ENCODE peak calls at places on chromosomes 5 and 9, in nine cellular contexts. B is cardiac fibroblast; M is coronary artery; F is lower leg skin; J is CD8-positive, alpha-beta T cell; S is heart left ventricle; P is upper lobe of right lung; T is IMR-90; V is psoas muscle. G is an unnamed sample.

GRCh38 chr9:15286288-15286834 is 20.7 kb downstream of the TTC39B start:
- DNase-seq in F (no peak), J (no peak), V (no peak), M (no peak), P (no peak), B (no peak), S (no peak), T (no peak), G (no peak)

GRCh38 chr5:93622240-93622885 is 39.3 kb downstream of the NR2F1 start:
- DNase-seq in V (no peak), F (no peak), T (peak; percentile 77), B (peak; percentile 72), S (no peak), P (no peak), M (no peak), J (no peak), G (no peak)

GRCh38 chr5:141430332-141431113 is at the start of gene PCDHGA12:
- DNase-seq in V (peak; percentile 69), P (no peak), M (no peak), J (no peak), B (peak; percentile 96), T (peak; percentile 87), F (no peak), S (peak; percentile 56), G (peak; percentile 45)

GRCh38 chr5:1430121-1430795 is 15.0 kb downstream of the SLC6A3 start:
- DNase-seq in F (no peak), S (no peak), P (peak; percentile 50), V (no peak), M (peak; percentile 64), T (no peak), B (no peak), J (peak; percentile 31), G (no peak)

GRCh38 chr5:32329395-32329834 is 16.7 kb upstream of the MTMR12 start:
- DNase-seq in P (peak; percentile 75), J (peak; percentile 67), F (peak; percentile 44), S (peak; percentile 60), V (peak; percentile 46), T (peak; percentile 60), M (no peak), B (peak; percentile 80), G (peak; percentile 64)

GRCh38 chr5:150180241-150181027 is 9.4 kb upstream of the SLC6A7 start:
- DNase-seq in T (peak; percentile 12), B (peak; percentile 91), V (peak; percentile 88), P (peak; percentile 73), M (peak; percentile 94), S (peak; percentile 72), F (peak; percentile 57), J (no peak), G (no peak)

GRCh38 chr5:55303238-55303690 is 4.2 kb downstream of the DHX29 start:
- DNase-seq in J (no peak), V (no peak), T (peak; percentile 93), F (no peak), S (no peak), B (peak; percentile 91), P (no peak), M (no peak), G (no peak)

GRCh38 chr5:149367972-149368645 is 10.3 kb downstream of the PCYOX1L start:
- DNase-seq in M (peak; percentile 71), P (no peak), F (no peak), T (no peak), J (no peak), V (no peak), S (no peak), B (no peak), G (no peak)

GRCh38 chr9:91419222-91420191 is 4.1 kb downstream of the NFIL3 start:
- DNase-seq in T (peak; percentile 97), V (peak; percentile 74), F (peak; percentile 84), M (no peak), P (peak; percentile 68), S (no peak), B (peak; percentile 94), J (no peak), G (no peak)

GRCh38 chr9:91422832-91423711 is 560 bp downstream of the NFIL3 start:
- DNase-seq in F (peak; percentile 73), T (peak; percentile 85), V (peak; percentile 60), B (peak; percentile 93), M (peak; percentile 91), S (peak; percentile 64), J (peak; percentile 72), P (peak; percentile 85), G (peak; percentile 52)

GRCh38 chr9:91420471-91421021 is 3.1 kb downstream of the NFIL3 start:
- DNase-seq in T (peak; percentile 43), S (no peak), J (no peak), B (peak; percentile 33), V (no peak), F (peak; percentile 17), P (no peak), M (no peak), G (no peak)

GRCh38 chr9:91421987-91422765 is 1.5 kb downstream of the NFIL3 start:
- DNase-seq in S (peak; percentile 46), F (peak; percentile 16), V (no peak), T (peak; percentile 41), M (peak; percentile 74), P (no peak), B (peak; percentile 55), J (no peak), G (no peak)

DNA sequence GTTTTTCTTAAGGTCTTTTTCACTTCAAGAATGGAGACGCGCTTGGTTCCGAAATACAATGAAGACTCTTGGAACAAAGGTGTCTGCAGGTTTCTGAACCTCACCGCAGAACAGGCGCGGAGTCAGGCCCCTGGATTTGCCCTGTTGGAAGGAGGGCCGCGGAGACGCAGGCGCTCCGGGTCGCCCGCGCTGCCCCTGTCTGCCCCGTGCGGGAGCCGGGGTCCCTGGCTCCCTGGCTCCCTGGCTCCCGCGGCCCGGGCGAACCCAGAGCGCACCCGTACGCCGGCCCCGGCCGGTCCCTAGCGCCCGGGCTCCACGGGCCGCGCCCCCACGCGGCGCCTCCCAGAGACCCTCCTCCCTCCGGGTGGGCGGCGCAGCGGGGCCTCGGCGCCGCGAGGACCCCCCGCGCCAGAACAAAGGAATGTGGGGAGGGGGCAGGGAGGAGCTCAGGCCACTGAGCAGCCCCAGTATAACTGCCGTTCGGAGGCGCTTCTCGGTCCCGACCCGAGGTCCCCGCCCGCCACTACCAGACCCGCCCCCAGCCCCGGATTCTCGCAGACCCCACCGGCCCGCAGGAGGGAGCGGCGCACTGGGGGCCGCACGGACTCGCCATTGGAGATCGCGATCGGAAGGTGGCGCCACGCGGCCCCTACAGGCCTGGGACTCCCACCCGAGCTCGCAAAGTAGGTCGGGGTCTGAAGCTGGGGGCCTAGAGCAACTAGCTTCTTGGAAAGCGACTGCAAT is 2.4 kb downstream of the NFIL3 start:
- DNase-seq in B (peak; percentile 70), J (no peak), P (peak; percentile 72), S (peak; percentile 39), V (peak; percentile 48), M (no peak), F (peak; percentile 17), T (peak; percentile 62), G (no peak)
- TF ChIP-seq CTCF in B (peak; percentile 44), J (no peak), P (peak; percentile 34), S (peak; percentile 23), V (peak; percentile 33), M (no peak), F (no peak), T (peak; percentile 51), G (no peak)

GRCh38 chr5:10286552-10287227 is 21.0 kb downstream of the CMBL start:
- DNase-seq in V (peak; percentile 60), T (peak; percentile 43), B (peak; percentile 53), J (no peak), P (no peak), M (no peak), S (no peak), F (no peak), G (no peak)

GRCh38 chr5:10279328-10279727 is 28.4 kb downstream of the CMBL start:
- DNase-seq in T (no peak), F (no peak), V (no peak), B (no peak), M (no peak), P (no peak), J (no peak), S (no peak), G (no peak)

GRCh38 chr5:10288600-10289213 is 19.0 kb downstream of the CMBL start:
- DNase-seq in T (no peak), B (no peak), P (peak; percentile 92), V (peak; percentile 82), F (peak; percentile 51), J (peak; percentile 54), S (peak; percentile 55), M (no peak), G (peak; percentile 79)

GRCh38 chr5:10279925-10280720 is 27.6 kb downstream of the CMBL start:
- DNase-seq in T (no peak), B (no peak), J (no peak), M (no peak), P (no peak), V (no peak), F (no peak), S (no peak), G (no peak)

DNA sequence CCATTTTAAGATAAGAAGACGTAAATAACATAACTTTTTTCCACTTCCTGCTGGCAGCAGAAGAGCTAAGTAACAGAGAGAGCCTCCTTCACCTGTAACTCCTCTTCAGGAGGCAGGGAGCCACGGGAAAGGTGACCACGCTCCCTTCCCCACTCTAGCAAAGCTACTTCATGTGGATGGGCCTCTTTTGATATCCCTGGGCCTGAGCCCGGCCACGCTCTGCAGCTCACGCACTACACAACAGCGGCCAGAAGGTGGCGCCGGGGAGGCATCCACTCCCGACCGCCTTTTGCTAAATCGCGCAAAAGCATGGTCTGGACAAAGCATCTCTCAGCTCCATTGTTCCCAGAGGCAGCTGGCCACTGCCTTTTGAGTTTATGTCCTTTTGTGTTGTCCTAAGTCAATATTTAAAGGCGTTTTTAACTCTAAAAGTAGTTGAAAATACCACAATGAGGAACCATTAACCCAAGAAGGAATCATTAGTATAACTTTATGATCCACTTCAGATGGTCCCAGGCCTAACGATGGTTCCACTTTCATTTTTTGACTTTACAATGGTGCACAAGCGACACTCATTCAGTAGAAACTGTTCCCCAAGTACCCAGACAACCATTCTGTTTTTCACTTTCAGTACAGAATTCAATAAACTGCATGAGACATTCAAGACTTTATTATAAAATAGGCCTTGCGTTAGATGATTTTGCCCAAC is 23.6 kb downstream of the CMBL start:
- DNase-seq in M (peak; percentile 82), B (peak; percentile 80), J (peak; percentile 86), V (peak; percentile 87), F (peak; percentile 69), P (peak; percentile 91), T (peak; percentile 60), S (peak; percentile 81), G (no peak)
- H3K4me3 ChIP-seq in M (no peak overlapping the region), B (no peak overlapping the region), J (no peak overlapping the region), V (no peak overlapping the region), F (no peak overlapping the region), P (no peak overlapping the region), T (no peak overlapping the region), S (no peak overlapping the region), G (no peak overlapping the region)

DNA sequence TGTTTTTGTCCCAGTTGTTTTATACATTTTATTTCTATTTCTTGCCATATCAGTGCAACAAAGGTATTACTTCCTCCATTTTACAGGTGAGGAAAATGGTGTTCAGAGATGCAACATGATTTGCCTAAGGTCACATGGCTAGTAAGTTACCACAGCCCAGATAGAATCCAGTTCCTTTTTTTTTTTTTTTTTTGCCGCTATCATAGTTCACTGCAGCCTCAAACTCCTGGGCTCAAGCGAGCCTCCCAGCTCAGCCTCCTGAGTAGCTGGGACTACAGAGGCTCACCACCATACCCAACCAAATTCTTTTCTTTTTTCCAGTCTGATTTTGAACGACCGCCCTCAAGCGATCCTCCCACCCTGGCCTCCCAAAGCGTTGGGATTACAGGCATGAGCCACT is 480 bp upstream of the CCDC69 start:
- DNase-seq in M (no peak), V (no peak), F (no peak), B (no peak), T (no peak), S (no peak), J (no peak), P (no peak), G (no peak)
- TF ChIP-seq CTCF in M (no peak), V (no peak), F (no peak), B (no peak), T (no peak), S (no peak), J (no peak), P (no peak), G (no peak)

GRCh38 chr5:14250778-14251711 is 107.9 kb downstream of the TRIO start:
- DNase-seq in V (no peak), B (no peak), J (no peak), S (peak; percentile 51), M (no peak), F (no peak), P (no peak), T (no peak), G (no peak)

GRCh38 chr5:14251733-14252132 is 108.6 kb downstream of the TRIO start:
- DNase-seq in B (no peak), P (no peak), T (no peak), F (no peak), J (no peak), M (no peak), S (no peak), V (no peak), G (no peak)

GRCh38 chr5:14247054-14247386 is 103.9 kb downstream of the TRIO start:
- DNase-seq in F (no peak), B (no peak), S (no peak), T (no peak), V (no peak), J (no peak), P (no peak), M (no peak), G (no peak)

GRCh38 chr5:14250094-14250777 is 107.1 kb downstream of the TRIO start:
- DNase-seq in M (no peak), V (peak; percentile 65), P (no peak), J (no peak), T (peak; percentile 86), S (peak; percentile 66), F (peak; percentile 43), B (peak; percentile 76), G (no peak)

DNA sequence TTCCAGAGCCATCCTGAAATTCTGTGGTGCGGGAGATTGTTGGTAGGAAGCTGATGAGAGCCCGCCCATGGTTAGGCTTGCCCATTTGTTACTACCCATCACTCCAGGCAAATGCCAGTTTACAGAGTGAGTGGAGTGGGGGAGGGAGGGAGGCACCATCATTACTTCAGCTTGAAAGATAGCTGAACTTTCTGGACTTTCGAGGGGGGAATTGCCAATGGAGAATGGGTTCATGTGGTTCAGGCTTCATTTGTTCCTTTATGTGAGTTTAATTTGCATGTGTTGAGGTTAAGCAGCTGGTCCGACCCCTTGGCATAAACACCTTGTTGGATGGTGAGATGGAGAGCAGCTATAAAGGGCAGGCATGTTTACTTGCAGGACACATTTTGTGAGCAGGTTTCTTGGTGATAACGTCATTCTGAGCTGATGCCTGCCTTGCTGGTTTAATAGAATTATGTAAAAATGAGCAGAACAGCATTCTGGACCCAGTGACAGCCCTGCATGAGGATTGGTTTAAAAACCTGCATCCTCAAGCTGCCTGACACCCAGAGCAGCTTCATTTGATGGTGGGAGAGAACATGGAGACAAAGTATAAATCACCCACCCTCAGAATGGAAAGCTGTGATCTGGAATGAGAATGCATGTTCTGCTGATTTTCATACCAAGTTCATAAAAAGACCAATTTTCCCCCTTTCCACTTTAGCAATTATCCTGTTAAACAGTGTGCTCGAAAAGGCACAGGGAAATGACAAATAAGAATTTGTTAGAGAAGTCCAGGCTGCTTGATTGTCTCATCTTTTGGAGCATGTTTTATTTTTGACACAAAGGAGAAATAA is 106.3 kb downstream of the TRIO start:
- DNase-seq in B (no peak), M (no peak), V (no peak), S (no peak), J (no peak), P (no peak), T (no peak), F (no peak), G (no peak)
- H3K4me3 ChIP-seq in B (no peak overlapping the region), M (peak overlapping the region; percentile 1), V (no peak overlapping the region), S (no peak overlapping the region), J (no peak overlapping the region), P (no peak overlapping the region), T (no peak overlapping the region), F (no peak overlapping the region), G (no peak overlapping the region)